ENCODE peak calls at places on chromosome 17, in nine cellular contexts. W is transverse colon, K is AG04450, P is neural progenitor cell, Y is SK-N-SH, U is lower lobe of right lung, D is IMR-90, T is body of pancreas, O is retinal pigment epithelial cell. L is an unnamed sample.

GRCh38 chr17:50943575-50943933 is 77.4 kb upstream of the TOB1 start:
- DNase-seq in W (peak; percentile 19), D (no peak), U (no peak), T (peak; percentile 20), O (no peak), P (no peak), K (no peak), Y (peak; percentile 78), L (no peak)

GRCh38 chr17:17408236-17408794 is 68.5 kb upstream of the MED9 start:
- DNase-seq in D (peak; percentile 61), Y (no peak), O (no peak), T (peak; percentile 43), U (no peak), W (no peak), P (no peak), K (no peak), L (no peak)

GRCh38 chr17:17186051-17186450 is 20.1 kb downstream of the PLD6 start:
- DNase-seq in O (no peak), P (no peak), D (peak; percentile 12), W (no peak), T (peak; percentile 25), Y (no peak), K (no peak), U (peak; percentile 67), L (no peak)

GRCh38 chr17:63649813-63650212 is 27.6 kb downstream of the MAP3K3 start:
- DNase-seq in D (no peak), W (no peak), P (no peak), Y (no peak), K (no peak), T (peak; percentile 17), O (no peak), U (no peak), L (no peak)

GRCh38 chr17:35901776-35902175 is 21.6 kb upstream of the CCL5 start:
- DNase-seq in T (no peak), O (no peak), D (no peak), U (no peak), K (no peak), P (no peak), Y (no peak), W (no peak), L (no peak)

GRCh38 chr17:55340726-55341125 is 76.0 kb downstream of the HLF start:
- DNase-seq in P (no peak), O (no peak), U (no peak), W (no peak), T (no peak), Y (no peak), D (no peak), K (no peak), L (no peak)

GRCh38 chr17:75822119-75822799 is 21.9 kb downstream of the UNC13D start:
- DNase-seq in K (no peak), U (no peak), D (no peak), O (peak; percentile 45), W (peak; percentile 53), T (peak; percentile 90), Y (peak; percentile 71), P (no peak), L (no peak)

GRCh38 chr17:55437165-55437605 is 15.6 kb upstream of the MMD start:
- DNase-seq in D (no peak), P (peak; percentile 34), O (no peak), W (no peak), T (peak; percentile 32), K (no peak), Y (no peak), U (no peak), L (no peak)

GRCh38 chr17:45101883-45102811 is 30.2 kb downstream of the PLCD3 start:
- DNase-seq in Y (no peak), W (no peak), T (no peak), O (no peak), U (no peak), K (no peak), D (no peak), P (no peak), L (no peak)

GRCh38 chr17:49846938-49847712 is 744 bp downstream of the TAC4 start:
- DNase-seq in U (no peak), W (no peak), O (no peak), P (no peak), T (no peak), Y (no peak), K (no peak), D (no peak), L (no peak)

DNA sequence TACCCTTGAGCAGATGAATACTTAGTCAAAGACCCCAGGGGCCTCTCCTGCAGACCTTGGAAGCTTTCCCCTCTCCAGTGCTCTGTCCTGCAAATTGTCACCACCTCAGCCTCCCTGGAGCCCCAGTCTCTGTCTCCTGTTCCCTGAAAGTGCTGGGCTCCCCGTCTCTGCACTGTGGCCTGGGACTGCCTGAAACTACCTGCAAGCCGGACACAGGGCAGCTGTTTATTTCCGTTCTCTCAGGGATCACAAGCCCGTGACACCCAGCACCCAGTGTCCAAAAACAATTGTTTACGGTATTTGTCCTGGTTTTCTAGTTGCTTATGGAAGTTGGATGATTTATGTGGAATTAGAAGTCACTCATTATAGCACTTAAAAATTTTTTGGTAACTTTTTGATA is 81.6 kb upstream of the CHMP6 start:
- DNase-seq in T (no peak), W (no peak), Y (no peak), U (no peak), O (no peak), K (no peak), D (no peak), P (no peak), L (no peak)
- H3K4me3 ChIP-seq in T (no peak overlapping the region), W (no peak overlapping the region), Y (no peak overlapping the region), U (no peak overlapping the region), O (no peak overlapping the region), K (no peak overlapping the region), D (no peak overlapping the region), P (no peak overlapping the region), L (no peak overlapping the region)

DNA sequence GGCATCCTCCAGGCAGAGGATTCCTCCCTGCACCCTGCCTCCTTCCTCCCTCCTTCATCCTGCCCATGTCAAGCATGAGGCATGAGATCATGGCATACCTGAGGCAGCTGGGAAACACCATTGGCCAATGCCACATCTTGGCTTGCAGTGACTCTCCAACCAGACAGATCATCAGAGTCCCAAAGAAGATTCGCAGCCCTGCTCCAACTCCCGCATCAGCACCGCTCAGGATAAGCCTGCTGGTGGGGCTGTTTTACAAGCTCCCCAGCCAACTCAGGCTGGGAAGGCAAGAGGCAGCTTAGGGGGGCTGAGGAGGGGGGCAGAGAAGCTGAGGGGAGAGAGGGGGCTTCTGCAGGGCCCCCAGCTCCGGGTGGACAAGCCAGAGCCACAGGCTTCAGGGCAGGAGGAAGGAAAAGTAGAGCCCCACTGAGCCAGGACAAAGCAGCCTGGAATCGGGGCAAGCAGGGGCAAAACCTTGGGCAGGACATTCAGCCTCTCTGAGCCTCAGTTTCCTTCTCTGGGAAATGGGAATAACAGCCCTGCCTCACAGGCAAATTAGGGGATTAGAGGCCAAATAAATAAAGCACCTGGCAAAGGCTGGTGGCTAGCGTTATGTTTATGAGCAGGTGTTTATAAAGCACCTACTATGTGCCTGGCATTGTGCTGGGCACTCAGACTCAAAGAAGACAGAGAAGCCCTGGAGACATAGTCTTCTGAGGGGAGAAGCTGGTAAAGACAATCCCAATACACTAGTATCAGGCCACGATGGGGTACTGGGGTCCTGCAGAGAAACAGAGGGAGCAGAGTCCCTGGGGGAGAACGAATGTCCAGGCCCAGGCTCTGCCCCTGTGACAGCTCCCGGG is 88.1 kb downstream of the GOSR1 start:
- DNase-seq in O (no peak), Y (no peak), P (peak; percentile 56), W (no peak), K (no peak), D (no peak), T (no peak), U (peak; percentile 21), L (no peak)
- TF ChIP-seq CTCF in O (no peak), Y (peak; percentile 22), P (peak; percentile 30), W (no peak), K (peak; percentile 12), D (no peak), T (no peak), U (no peak), L (peak; percentile 6)

DNA sequence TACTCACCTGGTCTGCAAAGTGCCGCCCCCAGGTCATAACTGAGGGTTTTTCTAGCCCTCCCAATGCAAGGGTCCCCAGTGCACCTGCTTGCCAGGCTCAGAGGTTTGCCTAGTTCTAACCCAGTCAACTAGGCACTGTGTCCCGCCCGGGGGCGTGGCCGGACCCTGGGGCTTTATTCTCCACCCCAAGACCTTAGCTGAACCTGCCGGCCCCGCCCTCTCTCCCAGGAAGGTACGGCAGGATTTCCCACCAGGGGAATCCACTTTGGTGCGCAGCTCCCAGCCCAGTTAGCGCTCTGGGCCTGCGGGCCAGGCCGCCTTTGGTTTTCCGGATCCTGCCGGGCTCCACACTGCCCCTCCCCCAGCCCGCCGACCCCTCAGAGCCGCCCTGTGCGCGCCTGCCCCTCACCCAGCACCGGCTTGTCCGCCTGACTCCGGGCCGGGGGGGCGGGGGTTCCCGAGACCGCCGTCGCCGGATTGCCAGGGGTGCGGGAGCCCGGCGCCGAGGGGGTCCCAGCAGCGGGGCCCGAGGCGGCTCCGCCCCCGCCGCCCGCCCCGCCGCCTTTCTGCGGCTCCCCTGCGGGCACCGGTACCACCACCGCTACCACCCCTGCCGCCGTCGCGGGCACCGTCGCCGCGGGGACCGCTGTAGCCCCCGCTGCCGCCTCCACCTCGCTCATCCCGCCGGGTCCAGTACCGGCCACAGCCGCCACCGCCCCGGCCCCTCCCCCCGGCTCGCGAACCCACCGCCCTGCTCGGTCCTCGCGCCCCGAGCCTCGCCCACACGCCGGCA is 422 bp downstream of the YBX2 start:
- DNase-seq in T (peak; percentile 50), D (no peak), U (peak; percentile 67), O (no peak), P (peak; percentile 77), Y (peak; percentile 52), K (no peak), W (peak; percentile 91), L (no peak)
- H3K4me3 ChIP-seq in T (no peak overlapping the region), D (no peak overlapping the region), U (peak overlapping the region; percentile 47), O (no peak overlapping the region), P (peak overlapping the region; percentile 45), Y (peak overlapping the region; percentile 26), K (no peak overlapping the region), W (peak overlapping the region; percentile 25), L (no peak overlapping the region)

DNA sequence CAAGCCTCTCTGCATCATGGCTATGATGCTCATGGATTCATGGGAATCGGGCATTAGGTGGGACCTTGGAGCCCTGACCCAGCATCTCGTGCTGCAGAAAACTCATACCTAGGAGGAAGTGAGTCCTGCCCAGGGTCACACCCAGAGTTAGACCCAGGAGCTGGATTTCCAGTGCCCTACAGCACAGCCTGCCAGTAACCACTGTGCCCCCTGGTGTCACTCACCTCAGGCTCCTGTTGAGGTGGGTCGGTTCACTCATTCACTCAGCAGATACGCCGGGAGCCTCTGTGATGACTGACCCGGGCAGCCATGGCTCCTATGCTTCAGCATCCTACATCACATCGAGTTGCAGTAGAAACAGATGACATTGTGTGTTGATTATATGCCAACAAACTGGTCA is 143.4 kb downstream of the MSI2 start:
- DNase-seq in U (no peak), P (no peak), K (no peak), T (no peak), O (no peak), Y (no peak), D (no peak), W (no peak), L (no peak)
- TF ChIP-seq CTCF in U (no peak), P (no peak), K (no peak), T (no peak), O (no peak), Y (no peak), D (no peak), W (no peak), L (no peak)

DNA sequence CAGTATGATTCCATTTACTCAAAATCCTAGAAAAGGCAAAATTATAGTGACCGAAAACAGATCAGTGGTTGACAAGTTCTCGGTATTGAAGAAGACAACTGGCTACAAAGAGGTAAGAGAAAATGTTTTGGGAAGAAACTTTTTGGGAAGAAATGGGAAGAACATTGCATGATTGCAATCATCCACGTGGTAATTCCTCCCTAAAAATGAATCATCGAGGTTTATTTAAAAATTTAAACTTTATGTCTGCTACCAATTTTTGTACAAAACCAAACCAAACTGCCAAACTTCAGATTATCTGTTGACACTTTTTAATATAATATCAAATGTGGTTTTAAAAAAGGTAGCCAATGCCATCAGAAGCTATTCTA is 8.1 kb downstream of the SMURF2 start:
- DNase-seq in Y (no peak), W (no peak), K (no peak), U (no peak), T (no peak), O (no peak), P (no peak), D (no peak), L (no peak)
- H3K4me3 ChIP-seq in Y (peak overlapping the region; percentile 1), W (no peak overlapping the region), K (no peak overlapping the region), U (no peak overlapping the region), T (no peak overlapping the region), O (no peak overlapping the region), P (no peak overlapping the region), D (no peak overlapping the region), L (no peak overlapping the region)

L was measured in epithelial cell of proximal tubule.